ENCODE peak calls at places on chromosomes 11 and 22, in five cellular contexts. U is K562, W is H1, Z is HepG2, Y is GM12878. L is an unnamed sample.

GRCh38 chr22:19892249-19892879 is 37.7 kb upstream of the GNB1L start:
- DNase-seq in U (peak), W (no peak), Z (peak), Y (no peak), L (peak)

GRCh38 chr22:30340911-30341685 is 14.4 kb upstream of the TBC1D10A start:
- DNase-seq in Z (no peak), W (no peak), Y (no peak), U (no peak), L (no peak)

GRCh38 chr11:63595296-63595695 is 18.9 kb downstream of the PLAAT3 start:
- DNase-seq in W (no peak), Y (no peak), Z (no peak), U (no peak), L (no peak)

GRCh38 chr11:75301131-75301530 is 50.3 kb downstream of the ARRB1 start:
- DNase-seq in U (no peak), Z (no peak), W (no peak), Y (no peak), L (no peak)

GRCh38 chr22:49772692-49773091 is 55.0 kb downstream of the BRD1 start:
- DNase-seq in W (no peak), Y (no peak), U (peak), Z (no peak), L (no peak)

GRCh38 chr11:114270531-114271270 is 25.5 kb upstream of the NNMT start:
- DNase-seq in U (no peak), Y (no peak), W (no peak), Z (no peak), L (no peak)

GRCh38 chr11:119361056-119361787 is 14.7 kb upstream of the MFRP start:
- DNase-seq in Y (no peak), U (peak), Z (peak), W (no peak), L (no peak)

GRCh38 chr11:117438371-117439000 is 110.8 kb downstream of the CEP164 start:
- DNase-seq in W (no peak), Z (no peak), Y (no peak), U (no peak), L (no peak)

GRCh38 chr11:75508051-75508561 is 17.6 kb downstream of the GDPD5 start:
- DNase-seq in Y (peak), U (no peak), W (no peak), Z (no peak), L (no peak)

GRCh38 chr11:124937336-124937935 is 1.6 kb upstream of the HEPACAM start:
- DNase-seq in U (no peak), W (no peak), Y (no peak), Z (peak), L (no peak)

GRCh38 chr11:34468209-34468841 is 29.6 kb downstream of the CAT start:
- DNase-seq in W (peak), U (peak), Z (peak), Y (no peak), L (peak)

GRCh38 chr22:37203354-37204044 is 8.8 kb downstream of the SSTR3 start:
- DNase-seq in Z (no peak), Y (no peak), U (peak), W (no peak), L (no peak)

GRCh38 chr11:8873966-8874365 is 37.0 kb upstream of the AKIP1 start:
- DNase-seq in W (no peak), Z (no peak), U (no peak), Y (no peak), L (no peak)

GRCh38 chr11:11409224-11409623 is 56.2 kb upstream of the CSNK2A3 start:
- DNase-seq in Z (no peak), U (no peak), W (no peak), Y (no peak), L (no peak)

GRCh38 chr11:123547180-123547579 is 107.2 kb downstream of the SCN3B start:
- DNase-seq in W (no peak), Z (no peak), Y (peak), U (no peak), L (peak)

GRCh38 chr11:16155448-16155847 is 200.9 kb downstream of the SOX6 start:
- DNase-seq in Z (peak), U (no peak), Y (no peak), W (no peak), L (no peak)

GRCh38 chr11:14908214-14908880 is 16.3 kb upstream of the CYP2R1 start:
- DNase-seq in Z (peak), Y (no peak), W (no peak), U (peak), L (no peak)

GRCh38 chr11:78060533-78060932 is 3.1 kb upstream of the THRSP start:
- DNase-seq in W (no peak), Y (no peak), U (no peak), Z (no peak), L (no peak)

GRCh38 chr11:102926517-102926916 is 29.0 kb downstream of the MMP13 start:
- DNase-seq in W (no peak), U (no peak), Y (no peak), Z (no peak), L (no peak)

GRCh38 chr11:68974421-68975194 is 6.2 kb downstream of the MRGPRD start:
- DNase-seq in Y (no peak), W (peak), U (peak), Z (no peak), L (no peak)

GRCh38 chr11:118565062-118565461 is 669 bp downstream of the IFT46 start:
- DNase-seq in U (no peak), Z (no peak), Y (no peak), W (no peak), L (no peak)

GRCh38 chr22:47195676-47196492 is 433.4 kb downstream of the TBC1D22A start:
- DNase-seq in Z (no peak), U (no peak), Y (no peak), W (no peak), L (no peak)

GRCh38 chr11:67352546-67353316 is 615 bp downstream of the POLD4 start:
- DNase-seq in Y (no peak), Z (peak), U (peak), W (no peak), L (no peak)

GRCh38 chr11:67355794-67356550 is 2.6 kb upstream of the POLD4 start:
- DNase-seq in Y (no peak), Z (no peak), U (no peak), W (no peak), L (no peak)

GRCh38 chr11:67353317-67354313 is at the start of gene POLD4:
- DNase-seq in Z (peak), Y (peak), W (peak), U (peak), L (peak)

GRCh38 chr11:67355023-67355793 is 1.9 kb upstream of the POLD4 start:
- DNase-seq in W (no peak), U (no peak), Z (no peak), Y (no peak), L (no peak)

DNA sequence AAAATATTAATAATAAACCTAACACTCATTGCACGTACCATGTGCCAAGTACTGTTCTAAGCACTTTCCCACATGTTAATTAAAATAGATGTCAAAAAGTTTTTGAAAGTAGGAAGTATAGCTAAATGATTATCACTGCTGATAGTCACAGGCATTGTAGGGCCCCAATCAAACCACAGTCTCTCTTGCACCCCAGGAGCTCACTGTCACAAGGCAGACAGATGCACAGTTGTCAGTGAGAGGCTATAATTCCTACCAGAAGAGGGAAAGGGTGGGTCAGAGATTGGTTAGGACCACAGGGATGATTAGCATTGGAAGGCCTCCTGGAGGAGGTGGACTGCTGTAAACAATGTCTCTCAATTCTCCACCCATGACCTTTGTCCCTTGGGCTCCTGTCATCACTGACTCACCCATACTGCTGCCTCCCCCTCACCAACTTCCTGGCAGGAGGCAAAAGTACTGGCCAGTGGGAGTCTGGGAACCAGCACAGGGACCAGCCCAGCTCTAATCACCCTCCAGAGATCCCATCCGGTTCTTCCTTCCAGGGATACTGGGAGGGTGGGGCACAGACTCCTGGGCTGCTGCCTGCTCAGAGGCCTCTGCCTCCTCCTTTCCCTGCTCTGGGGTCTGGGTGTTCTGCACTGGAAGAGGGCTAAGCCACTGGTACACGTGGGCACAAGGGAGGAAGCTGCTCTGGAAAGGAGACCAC is 1.1 kb upstream of the POLD4 start:
- DNase-seq in W (no peak), U (peak), Z (peak), Y (no peak), L (no peak)
- TF ChIP-seq POLR2A in W (no peak), U (peak), Z (peak), Y (no peak), L (no peak)

GRCh38 chr11:86737223-86737622 is 63.1 kb upstream of the PRSS23 start:
- DNase-seq in U (no peak), Z (no peak), Y (no peak), W (no peak), L (no peak)

GRCh38 chr11:86738615-86739014 is 61.7 kb upstream of the PRSS23 start:
- DNase-seq in Z (no peak), U (peak), W (no peak), Y (no peak), L (no peak)

GRCh38 chr11:86735462-86736302 is 63.3 kb upstream of the ME3 start:
- DNase-seq in Z (no peak), U (no peak), Y (no peak), W (no peak), L (no peak)

GRCh38 chr11:86736303-86737143 is 63.8 kb upstream of the PRSS23 start:
- DNase-seq in Z (no peak), W (no peak), U (no peak), Y (no peak), L (no peak)

GRCh38 chr11:86737752-86738151 is 62.6 kb upstream of the PRSS23 start:
- DNase-seq in U (no peak), Z (no peak), Y (no peak), W (no peak), L (no peak)
- TF ChIP-seq POLR2AphosphoS5 in U (no peak), Z (no peak), Y (no peak), W (no peak), L (no peak)

GRCh38 chr11:79438631-79439429 is 2.0 kb downstream of the TENM4 start:
- DNase-seq in W (peak), Y (no peak), Z (no peak), U (no peak), L (no peak)
- TF ChIP-seq TAF1 in W (peak), Y (no peak), Z (no peak), U (no peak), L (no peak)

DNA sequence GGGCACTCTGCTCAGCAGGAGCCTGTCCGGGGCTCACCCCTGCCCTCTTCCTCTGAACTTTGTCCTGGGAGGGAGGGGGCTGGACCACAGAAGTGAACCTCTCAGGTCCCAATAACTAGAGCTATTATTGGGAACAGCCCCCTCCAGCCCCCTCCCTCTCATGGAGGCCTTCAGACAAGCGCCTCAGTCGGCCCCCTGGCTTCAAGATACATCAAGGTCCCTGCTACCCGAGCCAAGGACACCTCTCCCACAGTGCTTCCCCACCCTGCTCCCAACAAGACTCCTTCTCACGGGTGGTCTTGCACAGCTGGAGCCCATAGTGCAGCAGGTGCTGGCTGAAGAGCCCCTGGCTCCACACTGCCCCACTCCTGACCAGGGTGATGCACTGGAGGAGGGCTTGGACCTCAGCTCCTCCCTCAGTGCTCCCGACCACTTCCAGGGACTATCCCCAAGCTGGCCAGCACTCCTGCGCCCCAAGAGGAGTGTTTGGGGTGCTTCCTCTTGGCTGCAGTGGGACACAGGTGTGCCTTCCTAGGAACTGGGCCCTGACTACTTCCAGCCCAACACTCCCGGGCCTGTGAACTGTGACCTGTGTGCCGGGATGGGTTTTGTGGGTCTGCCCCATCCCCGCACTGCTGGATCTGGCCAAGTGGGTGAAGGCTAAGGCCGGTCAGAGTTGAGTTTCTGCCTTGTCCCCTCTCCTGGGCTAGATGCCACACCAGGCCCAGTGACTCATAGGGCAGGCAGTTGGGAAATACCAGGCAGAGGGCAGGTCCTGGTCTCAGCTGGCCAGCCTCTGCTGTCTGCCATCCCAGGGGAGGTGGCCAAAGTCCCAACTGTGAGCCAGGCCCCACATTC is 2.2 kb downstream of the PNPLA2 start:
- DNase-seq in Z (peak), W (no peak), Y (no peak), U (no peak), L (no peak)
- TF ChIP-seq POLR2A in Z (no peak), W (no peak), Y (no peak), U (no peak), L (no peak)

GRCh38 chr11:76700177-76701100 is 29.9 kb upstream of the LRRC32 start:
- DNase-seq in W (no peak), Z (peak), Y (no peak), U (peak), L (no peak)

GRCh38 chr11:76702378-76703128 is 32.0 kb upstream of the LRRC32 start:
- DNase-seq in Z (no peak), U (peak), Y (no peak), W (no peak), L (no peak)

GRCh38 chr11:76699461-76700091 is 29.0 kb upstream of the LRRC32 start:
- DNase-seq in U (peak), W (no peak), Z (no peak), Y (no peak), L (no peak)

GRCh38 chr11:76703707-76704106 is 33.2 kb upstream of the LRRC32 start:
- DNase-seq in Z (no peak), W (no peak), Y (no peak), U (no peak), L (no peak)

DNA sequence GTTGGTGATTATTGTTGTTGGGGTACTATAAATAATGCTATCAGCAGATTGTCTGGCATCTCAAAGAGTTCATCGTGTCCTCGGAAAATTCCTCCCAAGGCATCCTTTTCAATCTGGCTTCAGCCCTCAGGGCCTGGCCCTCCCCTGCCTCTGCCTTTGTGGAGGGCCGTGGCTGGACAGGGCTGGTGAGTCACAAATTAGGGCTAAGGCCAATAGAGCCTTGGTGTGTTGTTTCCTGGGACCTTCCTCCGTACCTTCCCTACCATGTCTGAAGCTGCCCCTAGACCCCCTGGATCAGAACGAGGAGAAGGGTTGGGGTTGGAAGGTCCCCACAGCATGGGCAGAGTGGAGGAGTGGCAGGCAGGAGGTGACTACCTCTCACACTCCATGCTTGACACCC is 31.2 kb upstream of the LRRC32 start:
- DNase-seq in W (no peak), U (no peak), Y (no peak), Z (no peak), L (no peak)
- TF ChIP-seq POLR2AphosphoS5 in W (no peak), U (no peak), Y (no peak), Z (no peak), L (no peak)

DNA sequence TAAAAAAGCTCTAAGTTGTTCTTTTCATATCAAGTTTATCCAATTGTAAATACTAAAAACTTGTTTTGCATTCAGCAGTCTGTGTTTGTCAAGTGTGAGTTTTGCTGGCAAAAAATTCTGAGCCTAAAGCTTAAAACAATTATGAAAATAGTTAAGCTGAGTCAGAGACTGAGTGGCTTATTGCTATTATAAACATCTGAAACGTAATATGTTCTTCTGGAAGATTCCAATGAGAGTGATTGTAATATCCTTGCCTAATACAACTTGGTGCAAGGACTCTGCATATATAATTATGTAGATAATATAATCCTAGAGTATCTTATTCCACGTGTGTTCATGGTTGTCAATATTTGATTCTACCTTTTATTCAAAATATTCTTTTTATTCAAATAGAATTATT is 14.1 kb upstream of the NUP50 start:
- DNase-seq in Z (no peak), Y (no peak), W (no peak), U (no peak), L (no peak)
- TF ChIP-seq TAF1 in Z (no peak), Y (no peak), W (no peak), U (no peak), L (no peak)